ENCODE peak calls at places on chromosomes 16 and 17, in six cellular contexts. Y is mammary epithelial cell, S is GOT3, J is nucleus accumbens, Z is bronchial epithelial cell, B is left ventricle myocardium inferior. O is an unnamed sample.

GRCh38 chr17:78146881-78147280 is 696 bp downstream of the C17orf99 start:
- DNase-seq in J (no peak), Z (no peak), S (no peak), Y (no peak), B (no peak), O (no peak)

GRCh38 chr17:27324940-27325339 is 31.0 kb downstream of the WSB1 start:
- DNase-seq in Z (no peak), B (no peak), J (no peak), Y (no peak), S (no peak), O (no peak)

GRCh38 chr17:38465420-38466345 is 37.4 kb downstream of the ARHGAP23 start:
- DNase-seq in Y (peak), J (no peak), Z (peak), S (no peak), B (peak), O (peak)

GRCh38 chr16:55116165-55116894 is 185.7 kb downstream of the IRX5 start:
- DNase-seq in S (peak), J (no peak), Z (peak), Y (peak), B (no peak), O (no peak)

GRCh38 chr17:50219939-50220465 is 18.6 kb upstream of the COL1A1 start:
- DNase-seq in J (no peak), S (no peak), Y (no peak), Z (peak), B (no peak), O (peak)

GRCh38 chr17:76562734-76563148 is 22.9 kb downstream of the PRCD start:
- DNase-seq in B (no peak), Y (peak), J (no peak), Z (peak), S (no peak), O (no peak)

GRCh38 chr17:77865109-77865611 is 93.3 kb upstream of the TNRC6C start:
- DNase-seq in Y (no peak), S (no peak), J (no peak), Z (no peak), B (no peak), O (peak)

GRCh38 chr17:41651625-41652460 is 27.5 kb upstream of the KRT17 start:
- DNase-seq in J (peak), Y (peak), S (no peak), Z (peak), B (no peak), O (no peak)

GRCh38 chr17:29839656-29840055 is 90.4 kb downstream of the SSH2 start:
- DNase-seq in S (no peak), Z (no peak), Y (no peak), J (no peak), B (no peak), O (no peak)

GRCh38 chr16:71367243-71367976 is 8.9 kb downstream of the CALB2 start:
- DNase-seq in J (no peak), Z (peak), Y (peak), S (no peak), B (no peak), O (peak)

GRCh38 chr16:48946687-48947370 is 334.8 kb downstream of the CBLN1 start:
- DNase-seq in Z (no peak), B (no peak), Y (no peak), S (no peak), J (no peak), O (peak)

GRCh38 chr16:84537431-84538151 is 33.1 kb upstream of the MEAK7 start:
- DNase-seq in Y (no peak), J (no peak), B (no peak), S (no peak), Z (no peak), O (no peak)

GRCh38 chr17:77591231-77591785 is 367.2 kb upstream of the TNRC6C start:
- DNase-seq in S (no peak), J (no peak), Z (peak), Y (no peak), B (no peak), O (no peak)

GRCh38 chr16:47143329-47143676 is 442 bp downstream of the NETO2 start:
- DNase-seq in J (peak), B (peak), Y (peak), Z (peak), S (peak), O (peak)